ENCODE peak calls at places on chromosomes 3 and 15, in five cellular contexts. D is IMR-90, O is K562, V is HepG2, A is GM12878. U is an unnamed sample.

GRCh38 chr3:100096866-100097265 is 17.4 kb downstream of the FILIP1L start:
- DNase-seq in D (no peak), O (no peak), V (no peak), A (no peak), U (no peak)

GRCh38 chr15:70421197-70421482 is 323.4 kb upstream of the TLE3 start:
- DNase-seq in D (no peak), O (no peak), V (peak), A (no peak), U (no peak)

GRCh38 chr3:128995737-128996136 is 1.9 kb upstream of the CFAP92 start:
- DNase-seq in D (no peak), O (no peak), V (no peak), A (no peak), U (no peak)

GRCh38 chr3:112460519-112460918 is 38.8 kb downstream of the BTLA start:
- DNase-seq in D (no peak), O (no peak), V (no peak), A (peak), U (no peak)

GRCh38 chr3:51371943-51372557 is 13.0 kb upstream of the MANF start:
- DNase-seq in D (peak), O (peak), V (peak), A (no peak), U (peak)

GRCh38 chr15:68843425-68844311 is 23.0 kb upstream of the ANP32A start:
- DNase-seq in D (no peak), O (no peak), V (no peak), A (no peak), U (peak)

GRCh38 chr3:114660124-114660523 is 366.3 kb downstream of the TIGIT start:
- DNase-seq in D (peak), O (no peak), V (no peak), A (no peak), U (no peak)

GRCh38 chr15:39553947-39554731 is 26.7 kb upstream of the THBS1 start:
- DNase-seq in D (no peak), O (no peak), V (no peak), A (peak), U (no peak)

GRCh38 chr3:8638994-8639393 is 5.6 kb downstream of the SSUH2 start:
- DNase-seq in D (no peak), O (no peak), V (no peak), A (no peak), U (no peak)

GRCh38 chr3:152960684-152961083 is 125.8 kb downstream of the P2RY1 start:
- DNase-seq in D (no peak), O (no peak), V (peak), A (no peak), U (no peak)

GRCh38 chr3:40476478-40477470 is at the start of gene ZNF619:
- DNase-seq in D (peak), O (peak), V (peak), A (no peak), U (peak)

GRCh38 chr15:77855871-77856270 is 221.6 kb downstream of the TBC1D2B start:
- DNase-seq in D (no peak), O (no peak), V (no peak), A (no peak), U (no peak)
- TF ChIP-seq MXI1 in D (no peak), O (no peak), V (no peak), A (no peak), U (no peak)

DNA sequence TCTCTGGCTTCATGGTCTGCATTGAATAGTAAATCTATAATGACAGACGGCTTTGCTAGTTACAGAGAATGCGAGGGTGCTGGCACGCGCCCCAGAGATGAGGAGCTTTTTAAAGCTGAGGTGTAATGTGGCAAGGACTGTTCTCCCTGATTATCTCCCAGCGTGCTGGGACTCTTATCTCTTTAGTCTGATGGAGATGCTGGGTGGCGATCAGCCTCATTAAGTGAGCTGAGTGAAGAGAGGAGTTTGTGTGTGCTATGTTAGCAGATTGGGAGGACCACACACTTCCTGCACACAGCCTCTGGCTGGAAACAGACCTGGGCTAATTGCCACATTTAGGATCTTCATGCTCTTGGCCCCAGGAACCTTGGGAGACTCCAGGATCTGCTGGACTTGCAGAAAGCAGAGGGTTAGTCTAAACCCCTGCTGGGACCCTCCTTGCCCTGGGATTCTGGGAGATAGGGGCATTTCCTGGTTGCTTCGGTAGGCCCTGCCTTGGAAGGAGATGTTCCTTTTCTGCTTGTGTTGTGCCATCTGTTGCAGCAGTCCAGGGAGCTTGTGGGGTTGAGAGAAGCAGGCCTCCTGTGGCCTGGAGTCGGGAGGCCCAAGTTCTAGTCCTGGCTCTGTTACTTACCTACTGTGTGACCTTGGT is 15.0 kb downstream of the PDIA5 start:
- DNase-seq in D (no peak), O (no peak), V (no peak), A (no peak), U (peak)
- TF ChIP-seq MXI1 in D (no peak), O (no peak), V (no peak), A (no peak), U (peak)

GRCh38 chr3:18567293-18567692 is 142.2 kb upstream of the SATB1 start:
- DNase-seq in D (no peak), O (no peak), V (no peak), A (no peak), U (no peak)

GRCh38 chr3:18575573-18575972 is 150.4 kb upstream of the SATB1 start:
- DNase-seq in D (no peak), O (no peak), V (no peak), A (no peak), U (no peak)

DNA sequence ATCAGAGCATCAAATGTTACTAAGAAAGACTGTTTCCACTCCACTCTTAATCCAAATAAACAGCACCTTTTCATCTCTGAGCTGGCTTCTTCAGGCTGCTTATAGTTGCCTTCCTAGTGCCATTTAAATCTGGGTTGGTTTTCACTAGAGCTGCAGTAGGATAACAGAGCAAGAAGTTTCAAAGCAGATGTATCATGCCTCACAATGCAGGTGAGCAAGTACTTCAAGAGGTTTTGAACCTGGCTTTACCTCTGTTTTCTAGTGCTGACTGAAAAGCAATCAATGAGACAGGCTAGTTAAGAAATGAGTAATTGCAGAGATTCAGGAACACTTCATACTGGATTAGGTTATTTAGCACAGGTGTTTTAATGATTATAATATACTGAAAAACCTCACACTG is 147.7 kb upstream of the SATB1 start:
- DNase-seq in D (no peak), O (no peak), V (no peak), A (no peak), U (no peak)
- TF ChIP-seq MXI1 in D (no peak), O (no peak), V (no peak), A (no peak), U (no peak)

GRCh38 chr15:41860049-41860828 is 21.6 kb downstream of the PLA2G4B start:
- DNase-seq in D (no peak), O (no peak), V (peak), A (no peak), U (no peak)

GRCh38 chr15:41866263-41866703 is 27.6 kb downstream of the SPTBN5 start:
- DNase-seq in D (no peak), O (peak), V (peak), A (no peak), U (peak)

GRCh38 chr15:41861736-41862356 is 23.2 kb downstream of the PLA2G4B start:
- DNase-seq in D (no peak), O (no peak), V (no peak), A (no peak), U (no peak)

GRCh38 chr15:41865490-41866055 is 26.9 kb downstream of the PLA2G4B start:
- DNase-seq in D (no peak), O (no peak), V (no peak), A (no peak), U (no peak)

DNA sequence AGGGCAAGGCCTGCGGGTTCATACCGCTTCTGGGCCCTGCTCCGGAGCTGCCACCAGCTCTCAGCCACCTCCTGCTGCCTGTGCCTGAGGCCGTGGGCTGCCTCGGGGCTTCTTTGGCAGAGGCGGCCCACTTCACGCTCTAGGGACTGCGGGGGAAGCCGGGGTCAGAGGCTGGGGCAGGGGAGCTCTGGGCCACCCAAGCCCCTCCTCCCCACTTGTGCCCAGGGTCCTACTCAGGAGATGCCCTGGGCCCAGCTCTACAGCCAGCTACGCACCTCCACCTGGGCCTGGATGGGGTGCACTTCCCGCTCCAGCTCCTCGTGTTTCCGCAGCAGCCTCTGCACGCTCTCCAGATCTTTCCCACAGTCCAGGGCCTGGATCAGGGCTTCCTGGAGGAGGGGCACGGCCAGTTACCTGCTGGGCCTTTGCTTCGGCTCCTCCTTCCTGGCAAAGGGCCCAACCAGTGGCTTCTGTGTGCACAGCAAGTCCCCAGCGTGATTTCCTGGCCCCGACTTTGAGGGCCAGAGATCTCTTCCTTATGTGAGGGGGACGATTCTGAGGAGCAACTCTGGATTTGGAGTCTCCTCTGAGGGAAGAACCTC is 24.0 kb downstream of the PLA2G4B start:
- DNase-seq in D (no peak), O (no peak), V (peak), A (no peak), U (no peak)
- TF ChIP-seq MXI1 in D (no peak), O (no peak), V (no peak), A (no peak), U (no peak)

GRCh38 chr15:92623435-92623834 is 32.1 kb downstream of the FAM174B start:
- DNase-seq in D (no peak), O (no peak), V (no peak), A (no peak), U (no peak)

GRCh38 chr15:92621972-92622533 is 33.5 kb downstream of the FAM174B start:
- DNase-seq in D (no peak), O (no peak), V (no peak), A (no peak), U (no peak)

GRCh38 chr15:92627014-92627413 is 28.6 kb downstream of the FAM174B start:
- DNase-seq in D (no peak), O (no peak), V (no peak), A (no peak), U (no peak)

GRCh38 chr15:92625297-92625980 is 30.1 kb downstream of the FAM174B start:
- DNase-seq in D (peak), O (no peak), V (no peak), A (peak), U (no peak)

DNA sequence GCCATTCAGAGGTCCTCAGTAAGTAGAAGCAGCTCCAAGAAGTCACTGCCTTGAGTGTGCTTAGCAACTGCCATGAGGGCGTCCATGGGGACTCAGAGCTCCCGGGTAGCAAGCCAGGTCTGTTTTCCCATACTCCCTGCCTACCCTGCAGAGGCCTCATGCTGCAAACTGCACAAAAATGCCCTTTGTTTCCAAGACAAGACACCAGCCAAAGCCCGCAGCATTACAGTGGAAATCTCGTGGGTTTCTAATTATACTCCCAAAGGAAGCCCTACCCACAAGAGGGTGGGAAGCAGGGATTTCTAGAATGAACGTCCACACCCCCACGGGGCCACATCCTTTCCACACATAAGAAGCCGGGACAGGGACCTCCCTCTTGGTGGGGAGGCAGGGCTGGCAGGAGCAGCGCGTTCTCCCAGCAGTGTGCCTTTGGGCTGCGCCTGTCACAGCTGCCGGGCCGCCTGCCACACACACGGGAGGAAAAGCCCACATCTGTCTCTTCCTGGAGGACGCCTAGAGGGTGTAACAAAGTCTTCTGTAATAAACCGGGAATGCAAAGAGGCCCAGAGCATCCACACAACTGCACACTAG is 31.1 kb downstream of the FAM174B start:
- DNase-seq in D (no peak), O (no peak), V (no peak), A (no peak), U (no peak)
- TF ChIP-seq MXI1 in D (no peak), O (no peak), V (no peak), A (no peak), U (no peak)